ENCODE peak calls at places on chromosome 21, in seven cellular contexts. L is tibial nerve, P is colonic mucosa, K is PC-3, H is A549, A is uterus, V is psoas muscle. R is an unnamed sample. For H3K4me1, the result is how much of the 10 kb centered on the place peaks cover.

GRCh38 chr21:26199471-26199870 is 28.9 kb upstream of the APP start:
- DNase-seq in V (no peak), L (no peak), H (no peak), K (no peak), A (no peak), P (no peak), R (no peak)

GRCh38 chr21:33071878-33072306 is 2.0 kb downstream of the OLIG1 start:
- DNase-seq in H (no peak), P (no peak), A (no peak), L (no peak), K (no peak), V (no peak), R (no peak)

GRCh38 chr21:29018540-29018939 is 609 bp downstream of the RWDD2B start:
- DNase-seq in H (no peak), L (no peak), P (no peak), V (no peak), K (peak), A (no peak), R (no peak)

GRCh38 chr21:18940791-18941190 is 537.2 kb upstream of the TMPRSS15 start:
- DNase-seq in H (no peak), L (no peak), A (no peak), V (no peak), K (peak), P (no peak), R (no peak)

GRCh38 chr21:35651166-35651565 is 409.2 kb downstream of the SETD4 start:
- DNase-seq in K (no peak), P (no peak), H (no peak), V (no peak), L (no peak), A (no peak), R (no peak)

GRCh38 chr21:38804617-38805281 is 980 bp upstream of the ETS2 start:
- DNase-seq in A (peak), L (peak), P (peak), H (peak), V (peak), K (peak), R (peak)

GRCh38 chr21:39461419-39461818 is 9.6 kb downstream of the SH3BGR start:
- DNase-seq in H (no peak), V (no peak), L (no peak), P (no peak), A (no peak), K (no peak), R (no peak)

GRCh38 chr21:32604484-32604883 is 7.7 kb downstream of the CFAP298 start:
- DNase-seq in A (no peak), L (no peak), H (no peak), P (no peak), V (no peak), K (no peak), R (no peak)

GRCh38 chr21:45378258-45378966 is 26.6 kb upstream of the COL18A1 start:
- DNase-seq in H (peak), A (no peak), K (peak), V (peak), L (no peak), P (no peak), R (no peak)

DNA sequence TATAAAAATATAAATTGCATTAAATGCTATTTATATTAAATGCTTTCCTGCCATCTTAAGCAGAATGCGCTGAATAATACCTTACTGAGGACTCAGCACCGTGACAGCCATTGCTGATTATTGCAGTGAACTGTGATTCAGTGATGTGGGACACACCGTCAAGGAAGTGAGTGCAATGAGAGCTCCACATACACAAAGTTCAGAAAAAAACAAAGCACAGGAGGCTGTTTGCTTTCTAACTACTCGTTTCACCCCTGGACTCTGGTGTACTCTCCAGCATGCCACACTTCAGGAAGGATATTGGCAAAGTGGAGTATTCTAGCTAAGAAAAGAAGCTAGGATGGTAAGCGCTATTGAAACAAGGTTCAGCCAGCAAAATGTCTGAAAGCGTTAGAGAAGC is 57.4 kb upstream of the CXADR start:
- DNase-seq in A (no peak), P (peak), H (peak), K (no peak), V (no peak), L (no peak), R (no peak)
- H3K4me3 ChIP-seq in A (no peak), P (no peak), H (peak), K (no peak), V (no peak), L (no peak), R (no peak)

GRCh38 chr21:43921979-43922945 is 57.2 kb downstream of the AGPAT3 start:
- DNase-seq in H (no peak), L (no peak), K (no peak), V (no peak), P (no peak), A (no peak), R (no peak)

GRCh38 chr21:43924421-43925095 is 59.5 kb downstream of the AGPAT3 start:
- DNase-seq in L (no peak), A (no peak), V (no peak), H (no peak), K (no peak), P (no peak), R (no peak)

GRCh38 chr21:43923391-43923790 is 58.4 kb downstream of the AGPAT3 start:
- DNase-seq in H (no peak), P (no peak), A (no peak), K (no peak), V (no peak), L (no peak), R (no peak)

GRCh38 chr21:43921602-43921978 is 56.6 kb downstream of the AGPAT3 start:
- DNase-seq in L (no peak), V (no peak), A (no peak), P (no peak), H (no peak), K (no peak), R (no peak)

DNA sequence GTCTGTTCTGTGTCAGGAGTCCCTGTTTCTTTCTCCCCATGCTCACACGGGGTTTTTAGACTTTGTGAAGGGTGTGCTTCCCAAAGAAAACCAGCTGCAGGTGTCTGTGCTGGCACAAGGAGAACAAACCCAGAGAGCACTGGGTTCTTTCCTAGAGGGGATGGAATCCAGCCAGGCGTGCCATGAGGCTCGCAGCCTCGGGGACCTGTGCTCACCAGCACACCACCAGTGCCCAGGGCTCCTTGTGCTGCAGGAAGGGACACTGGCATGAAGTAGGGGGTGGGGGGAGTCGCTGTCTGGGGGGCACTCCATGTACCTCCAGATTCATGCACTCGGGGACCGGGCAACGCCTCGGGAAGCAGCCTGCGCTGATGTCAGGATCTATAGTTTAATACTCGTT is 57.9 kb downstream of the AGPAT3 start:
- DNase-seq in A (no peak), L (no peak), H (no peak), P (no peak), V (no peak), K (no peak), R (no peak)
- H3K4me1 ChIP-seq in A (under half), L (under half), H (under half), P (under half), V (half or more), K (under half), R (under half)

DNA sequence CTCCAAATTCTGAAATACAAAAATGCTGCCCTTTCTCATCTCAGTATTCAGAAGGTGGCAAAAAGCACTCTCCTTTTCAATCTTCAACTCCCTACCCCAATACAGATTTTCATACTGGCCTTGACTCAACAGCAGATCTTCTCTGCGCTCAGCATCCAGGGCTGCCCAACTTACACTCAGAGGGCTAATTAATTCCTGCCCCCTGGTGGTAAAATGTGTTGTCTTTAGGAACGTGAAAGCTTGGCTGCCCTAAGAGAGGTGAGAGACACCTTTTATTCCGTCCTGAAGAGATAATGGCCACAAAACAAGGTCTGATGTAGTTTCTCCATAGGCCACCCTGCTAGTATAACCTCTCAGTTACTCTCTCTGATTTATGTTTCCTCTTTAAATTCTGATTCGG is 25.0 kb downstream of the KRTAP24-1 start:
- DNase-seq in K (peak), P (peak), V (no peak), A (no peak), H (peak), L (no peak), R (no peak)
- TF ChIP-seq CTCF in K (peak), P (peak), V (no peak), A (no peak), H (no peak), L (no peak), R (peak)

GRCh38 chr21:14541840-14542495 is 4.1 kb downstream of the SAMSN1 start:
- DNase-seq in V (no peak), K (no peak), L (no peak), P (no peak), A (no peak), H (no peak), R (no peak)
- H3K4me3 ChIP-seq in V (no peak), K (no peak), L (peak), P (no peak), A (no peak), H (no peak), R (no peak)